ENCODE peak calls at places on chromosome 19, in four cellular contexts. I, Y, R and Q are unnamed samples.

GRCh38 chr19:30861896-30862295 is 487.3 kb downstream of the TSHZ3 start:
- DNase-seq in Y (no peak), I (no peak), R (no peak), Q (no peak)

GRCh38 chr19:10769533-10770491 is 51.9 kb downstream of the DNM2 start:
- DNase-seq in R (no peak), Y (peak; percentile 54), I (no peak), Q (peak; percentile 88)

GRCh38 chr19:56400485-56400884 is 3.6 kb upstream of the ZNF583 start:
- DNase-seq in I (no peak), Y (no peak), R (no peak), Q (no peak)

GRCh38 chr19:5870986-5871394 is 650 bp upstream of the FUT5 start:
- DNase-seq in I (no peak), Y (no peak), R (no peak), Q (no peak)

GRCh38 chr19:6073858-6074708 is 36.2 kb downstream of the RFX2 start:
- DNase-seq in R (no peak), I (no peak), Y (no peak), Q (no peak)

GRCh38 chr19:43618921-43619261 is 538 bp downstream of the ZNF428 start:
- DNase-seq in R (no peak), Y (no peak), I (no peak), Q (no peak)

GRCh38 chr19:57192064-57192395 is 730 bp downstream of the ZNF264 start:
- DNase-seq in I (no peak), R (no peak), Y (peak; percentile 32), Q (no peak)

GRCh38 chr19:5271145-5271544 is 69.5 kb downstream of the PTPRS start:
- DNase-seq in I (no peak), R (no peak), Y (peak; percentile 32), Q (no peak)

GRCh38 chr19:5057860-5058259 is 88.9 kb downstream of the KDM4B start:
- DNase-seq in Y (peak; percentile 48), I (no peak), R (no peak), Q (no peak)

GRCh38 chr19:17949956-17950309 is 17.0 kb upstream of the KCNN1 start:
- DNase-seq in R (peak; percentile 83), Y (peak; percentile 42), I (no peak), Q (no peak)

GRCh38 chr19:27881213-27881612 is 1331.7 kb downstream of the UQCRFS1 start:
- DNase-seq in I (no peak), R (no peak), Y (no peak), Q (no peak)

GRCh38 chr19:38514812-38515633 is 81.5 kb downstream of the RYR1 start:
- DNase-seq in R (peak; percentile 95), Y (peak; percentile 78), I (peak; percentile 65), Q (peak; percentile 74)

GRCh38 chr19:43318796-43319314 is 34.6 kb upstream of the CD177 start:
- DNase-seq in Y (peak; percentile 19), I (no peak), R (no peak), Q (no peak)

GRCh38 chr19:3161453-3161852 is 17.1 kb upstream of the S1PR4 start:
- DNase-seq in I (no peak), R (no peak), Y (no peak), Q (peak; percentile 57)

GRCh38 chr19:43481701-43482100 is 16.3 kb upstream of the LYPD3 start:
- DNase-seq in R (no peak), I (no peak), Y (no peak), Q (no peak)

GRCh38 chr19:52942371-52943133 is 19.3 kb upstream of the ZNF888 start:
- DNase-seq in Y (peak; percentile 94), R (peak; percentile 98), I (peak; percentile 79), Q (peak; percentile 95)

GRCh38 chr19:54376610-54377009 is 11.9 kb upstream of the LAIR1 start:
- DNase-seq in R (no peak), I (no peak), Y (no peak), Q (no peak)
- H3K4ac ChIP-seq in R (no peak overlapping the region), I (no peak overlapping the region), Y (no peak overlapping the region), Q (no peak overlapping the region)

DNA sequence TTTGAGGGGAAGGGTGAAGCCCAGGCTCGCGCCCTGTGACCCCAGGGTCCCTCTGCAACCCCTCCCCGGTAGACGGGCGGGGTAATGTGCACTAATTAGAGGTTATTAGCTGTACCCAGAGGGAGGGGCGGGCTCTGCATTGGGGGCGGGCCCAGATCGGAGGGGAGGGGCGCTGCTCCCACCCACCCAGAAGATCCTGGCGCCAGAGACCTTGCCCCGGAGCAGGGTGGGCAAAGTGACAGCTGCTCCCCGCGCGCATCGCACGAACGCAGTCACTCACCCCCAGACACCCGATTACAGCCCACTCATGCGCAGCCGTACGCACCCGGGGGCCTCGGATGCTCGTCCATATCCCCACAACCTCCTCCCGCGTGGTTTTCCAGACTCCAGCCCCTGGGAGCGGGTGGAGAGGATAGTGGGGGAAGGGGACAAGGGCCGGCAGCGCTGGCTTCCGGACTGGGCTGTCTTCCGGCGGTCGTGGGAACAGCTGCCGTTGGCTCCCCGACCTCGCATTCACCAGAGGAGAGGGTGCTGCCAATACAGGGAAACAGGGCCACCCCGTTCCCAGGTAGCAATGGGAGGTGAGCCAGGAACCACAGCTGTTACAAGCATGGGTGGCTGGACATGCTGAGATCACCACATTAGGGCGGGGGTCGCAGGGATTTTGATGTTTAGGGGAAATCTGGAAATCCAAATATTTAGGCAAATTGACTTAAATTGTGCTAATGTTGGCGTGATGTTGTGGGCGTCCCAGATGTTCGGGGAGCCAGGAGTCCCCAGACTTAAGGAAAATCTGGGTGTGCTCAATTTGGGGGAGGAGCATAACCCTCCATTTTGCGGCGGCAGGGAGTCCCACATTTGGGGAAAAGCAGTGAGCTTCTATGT is 2.9 kb upstream of the HOOK2 start:
- DNase-seq in Y (peak; percentile 70), R (peak; percentile 76), I (no peak), Q (no peak)
- H2AK5ac ChIP-seq in Y (no peak overlapping the region), R (no peak overlapping the region), I (peak overlapping the region; percentile 43), Q (peak overlapping the region; percentile 25)

GRCh38 chr19:41714598-41714997 is 6.2 kb downstream of the CEACAM5 start:
- DNase-seq in I (no peak), Y (no peak), R (no peak), Q (no peak)
- H3K4ac ChIP-seq in I (no peak overlapping the region), Y (no peak overlapping the region), R (no peak overlapping the region), Q (no peak overlapping the region)

DNA sequence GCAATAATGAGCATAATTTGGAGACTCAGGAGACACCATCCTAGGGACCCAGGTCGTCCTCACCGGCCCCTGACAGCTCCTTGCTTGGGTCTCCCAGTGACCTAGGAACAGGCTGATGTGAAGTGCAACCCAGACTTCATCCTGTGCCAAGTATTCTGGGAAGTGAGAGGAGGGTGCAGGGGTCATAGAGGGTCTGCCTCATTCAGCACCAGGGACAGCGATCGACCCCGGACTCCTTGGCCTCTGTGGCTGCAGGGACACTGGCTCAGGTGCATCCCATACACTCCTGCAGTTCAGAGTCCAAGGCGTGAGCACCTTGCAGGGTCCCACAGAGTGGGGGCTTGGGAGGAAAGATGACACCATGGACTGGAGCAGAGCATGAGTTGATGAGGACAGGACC is 10.0 kb upstream of the OR10H2 start:
- DNase-seq in Y (no peak), I (no peak), R (no peak), Q (no peak)
- H2AK5ac ChIP-seq in Y (no peak overlapping the region), I (no peak overlapping the region), R (no peak overlapping the region), Q (no peak overlapping the region)

DNA sequence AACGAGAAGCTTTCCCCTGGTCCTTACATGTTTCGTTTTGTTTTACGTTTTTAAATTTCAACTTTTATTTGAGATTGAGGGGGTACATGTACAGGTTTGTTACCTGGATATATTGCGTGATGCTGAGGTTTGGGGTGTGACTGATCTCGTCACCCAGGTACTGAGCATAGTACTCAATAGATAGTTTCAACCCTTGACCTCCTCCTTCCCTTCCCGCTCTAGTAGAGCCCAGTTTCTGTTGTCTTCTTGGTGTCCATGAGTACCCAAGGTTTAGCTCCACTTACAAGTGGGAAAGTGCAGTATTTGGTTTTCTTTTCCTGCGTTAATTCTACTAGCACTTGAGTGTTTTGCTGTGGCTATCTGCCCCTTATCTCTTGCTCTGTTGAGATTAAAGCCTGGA is 47.1 kb downstream of the ARHGEF18 start:
- DNase-seq in R (no peak), Y (no peak), I (no peak), Q (no peak)
- H3K4ac ChIP-seq in R (no peak overlapping the region), Y (no peak overlapping the region), I (no peak overlapping the region), Q (peak overlapping the region; percentile 99)

GRCh38 chr19:47240561-47240960 is 9.6 kb upstream of the BBC3 start:
- DNase-seq in R (no peak), Y (no peak), I (no peak), Q (no peak)
- H2AK5ac ChIP-seq in R (peak overlapping the region; percentile 70), Y (no peak overlapping the region), I (peak overlapping the region; percentile 96), Q (peak overlapping the region; percentile 87)

DNA sequence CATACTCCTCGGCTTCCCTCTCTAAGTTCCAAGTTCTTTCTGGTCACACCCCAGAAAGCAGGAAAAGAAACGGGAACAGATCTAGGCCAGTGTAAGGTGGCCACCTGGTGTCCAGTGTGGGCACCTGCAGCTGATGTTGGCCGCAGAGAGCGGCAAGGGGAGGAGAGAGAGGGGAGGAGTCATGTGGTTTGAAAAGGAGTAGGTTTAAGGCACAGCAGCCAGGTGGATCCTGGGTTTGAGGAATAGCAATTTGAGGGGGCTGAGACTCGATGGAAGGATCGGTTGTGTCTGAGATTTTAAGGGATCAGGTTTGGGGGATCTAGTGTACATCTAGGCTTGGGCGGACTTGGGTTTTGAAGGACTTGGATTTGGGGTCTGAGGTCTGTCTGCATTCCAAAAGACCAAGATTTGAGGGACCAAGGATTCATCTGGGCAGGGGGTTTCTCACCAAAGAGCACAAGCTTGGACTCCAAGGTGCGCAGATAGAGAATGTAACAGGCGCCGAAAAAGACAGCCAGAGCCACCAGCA is 1.2 kb downstream of the RABAC1 start:
- DNase-seq in I (peak; percentile 71), R (peak; percentile 72), Y (peak; percentile 95), Q (peak; percentile 87)
- H3K4ac ChIP-seq in I (no peak overlapping the region), R (no peak overlapping the region), Y (no peak overlapping the region), Q (no peak overlapping the region)